ENCODE peak calls at places on chromosomes 6 and 20, in eight cellular contexts. M is AG04450; B is stimulated activated CD8-positive, alpha-beta memory T cell treated with anti-CD3 and anti-CD28 coated beads, Interleukin-15, amount 100 ng/mL, for 1 hour; O is AG08396; G is activated gamma-delta T cell treated with anti-CD3 and anti-CD28 coated beads, Interleukin-2, amount 50 U/mL, for 16 hours; E is activated CD8-positive, alpha-beta memory T cell treated with anti-CD3 and anti-CD28 coated beads for 48 hours; D is GM12865; J is Jurkat, Clone E6-1. I is an unnamed sample.

GRCh38 chr6:84583784-84584183 is 180.6 kb downstream of the TBX18 start:
- DNase-seq in G (no peak), O (peak), D (no peak), J (no peak), M (no peak), E (no peak), B (no peak), I (no peak)

GRCh38 chr6:29479560-29479959 is 8.2 kb downstream of the MAS1L start:
- DNase-seq in J (no peak), B (no peak), G (no peak), D (no peak), O (no peak), M (no peak), E (no peak), I (no peak)

GRCh38 chr6:147078602-147079001 is 125.6 kb upstream of the STXBP5 start:
- DNase-seq in O (no peak), B (no peak), J (no peak), G (no peak), E (no peak), M (peak), D (no peak), I (no peak)

GRCh38 chr20:33474963-33475362 is 14.9 kb upstream of the CBFA2T2 start:
- DNase-seq in B (no peak), O (no peak), G (no peak), M (no peak), E (no peak), J (no peak), D (no peak), I (no peak)

GRCh38 chr20:19621072-19621471 is 137.0 kb upstream of the RIN2 start:
- DNase-seq in B (no peak), D (no peak), M (no peak), O (no peak), G (no peak), J (no peak), E (no peak), I (no peak)

GRCh38 chr6:52929321-52930164 is 20.0 kb upstream of the GSTA3 start:
- DNase-seq in M (peak), B (no peak), O (peak), E (no peak), J (no peak), D (no peak), G (no peak), I (peak)

GRCh38 chr20:20017852-20018245 is 687 bp downstream of the NAA20 start:
- DNase-seq in D (peak), G (no peak), B (no peak), O (no peak), J (no peak), M (no peak), E (no peak), I (no peak)

GRCh38 chr20:682123-682522 is 6.5 kb upstream of the SCRT2 start:
- DNase-seq in D (no peak), O (no peak), J (no peak), M (no peak), B (no peak), G (no peak), E (no peak), I (no peak)

GRCh38 chr6:156474507-156475120 is 302.6 kb upstream of the ARID1B start:
- DNase-seq in O (no peak), E (no peak), M (no peak), G (no peak), B (no peak), J (no peak), D (peak), I (no peak)

GRCh38 chr6:169915769-169916550 is 164.5 kb downstream of the ERMARD start:
- DNase-seq in D (no peak), O (no peak), E (no peak), B (no peak), J (no peak), M (no peak), G (no peak), I (no peak)

GRCh38 chr6:165641672-165642156 is 21.3 kb downstream of the PDE10A start:
- DNase-seq in B (no peak), D (no peak), M (no peak), O (no peak), J (no peak), E (no peak), G (no peak), I (no peak)

GRCh38 chr20:14142964-14143627 is 147.8 kb downstream of the MACROD2 start:
- DNase-seq in B (no peak), O (peak), J (no peak), M (peak), E (no peak), D (no peak), G (no peak), I (peak)

GRCh38 chr6:74534485-74535211 is 671.2 kb downstream of the COL12A1 start:
- DNase-seq in E (no peak), G (no peak), B (no peak), M (peak), J (no peak), O (peak), D (no peak), I (no peak)

GRCh38 chr20:35776513-35777101 is 4.8 kb downstream of the PHF20 start:
- DNase-seq in E (no peak), B (no peak), O (peak), J (no peak), M (no peak), D (no peak), G (no peak), I (no peak)

GRCh38 chr6:126210398-126211075 is 129.4 kb upstream of the CENPW start:
- DNase-seq in B (no peak), E (no peak), M (no peak), G (no peak), O (no peak), D (no peak), J (no peak), I (no peak)

GRCh38 chr6:82963527-82963926 is 102.1 kb downstream of the UBE3D start:
- DNase-seq in B (no peak), J (no peak), M (no peak), E (no peak), D (no peak), O (no peak), G (no peak), I (peak)